ENCODE peak calls at places on chromosomes 16 and 17, in four cellular contexts. G, B, M and P are unnamed samples.

GRCh38 chr17:36501963-36502362 is 15.5 kb downstream of the ZNHIT3 start:
- DNase-seq in M (no peak), G (no peak), B (no peak), P (no peak)

GRCh38 chr16:55944377-55944802 is 69.2 kb upstream of the CES5A start:
- DNase-seq in B (peak), G (peak), M (peak), P (peak)

GRCh38 chr17:46063239-46063638 is 64.2 kb downstream of the STH start:
- DNase-seq in M (no peak), B (no peak), G (no peak), P (no peak)

GRCh38 chr16:23434380-23434779 is 18.6 kb downstream of the COG7 start:
- DNase-seq in B (no peak), M (peak), G (peak), P (peak)

GRCh38 chr17:80786470-80786869 is 205.2 kb upstream of the CHMP6 start:
- DNase-seq in B (no peak), G (no peak), M (no peak), P (no peak)

GRCh38 chr16:3509470-3509928 is 8.7 kb downstream of the CLUAP1 start:
- DNase-seq in G (peak), B (peak), M (no peak), P (peak)

GRCh38 chr16:4402439-4403132 is 13.8 kb downstream of the CORO7 start:
- DNase-seq in G (peak), B (peak), M (peak), P (peak)

GRCh38 chr17:50466371-50467113 is 2.1 kb downstream of the CHAD start:
- DNase-seq in M (peak), B (no peak), G (no peak), P (no peak)

GRCh38 chr16:85473909-85474640 is 139.0 kb upstream of the GSE1 start:
- DNase-seq in M (no peak), B (no peak), G (no peak), P (no peak)

GRCh38 chr17:57918017-57918895 is 37.0 kb downstream of the CUEDC1 start:
- DNase-seq in G (no peak), B (no peak), M (no peak), P (no peak)

GRCh38 chr16:69143116-69143515 is 10.7 kb downstream of the UTP4 start:
- DNase-seq in B (no peak), M (peak), G (no peak), P (no peak)

GRCh38 chr17:70365098-70365583 is 195.8 kb downstream of the KCNJ2 start:
- DNase-seq in G (no peak), M (no peak), B (no peak), P (no peak)

GRCh38 chr17:75472119-75472518 is 15.7 kb downstream of the TMEM94 start:
- DNase-seq in M (no peak), B (no peak), G (no peak), P (no peak)

GRCh38 chr17:67078292-67078691 is 33.9 kb downstream of the CACNG1 start:
- DNase-seq in B (no peak), M (no peak), G (no peak), P (no peak)

GRCh38 chr16:50291719-50292565 is 25.6 kb downstream of the ADCY7 start:
- DNase-seq in G (no peak), M (no peak), B (no peak), P (no peak)

GRCh38 chr17:78325076-78325712 is 34.7 kb downstream of the SOCS3 start:
- DNase-seq in M (no peak), B (no peak), G (no peak), P (no peak)

GRCh38 chr17:20223808-20224328 is 214.7 kb downstream of the SPECC1 start:
- DNase-seq in B (no peak), M (no peak), G (no peak), P (no peak)

GRCh38 chr16:19410435-19411153 is 7.1 kb upstream of the TMC5 start:
- DNase-seq in B (no peak), M (no peak), G (no peak), P (no peak)

GRCh38 chr16:48537909-48538745 is 71.9 kb downstream of the N4BP1 start:
- DNase-seq in B (no peak), G (no peak), M (no peak), P (no peak)

GRCh38 chr16:71338193-71338592 is 20.3 kb upstream of the CALB2 start:
- DNase-seq in B (no peak), M (no peak), G (no peak), P (no peak)

GRCh38 chr17:12402963-12403622 is 262.6 kb upstream of the MYOCD start:
- DNase-seq in M (no peak), B (no peak), G (no peak), P (no peak)